ENCODE peak calls at places on chromosomes 6 and 20, in five cellular contexts. One of them, this sample, is unnamed.

GRCh38 chr6:22164236-22164635 is 132.6 kb downstream of the PRL start:
- DNase-seq in K562: no peak
- DNase-seq in SK-N-SH: no peak
- DNase-seq in A549: no peak
- DNase-seq in GM12878: no peak
- DNase-seq in this sample: no peak

GRCh38 chr6:89487864-89488263 is 54.9 kb downstream of the ANKRD6 start:
- DNase-seq in SK-N-SH: no peak
- DNase-seq in K562: no peak
- DNase-seq in GM12878: no peak
- DNase-seq in A549: no peak
- DNase-seq in this sample: no peak

GRCh38 chr6:122704086-122704485 is 75.4 kb upstream of the FABP7 start:
- DNase-seq in A549: no peak
- DNase-seq in K562: no peak
- DNase-seq in SK-N-SH: no peak
- DNase-seq in GM12878: no peak
- DNase-seq in this sample: no peak

GRCh38 chr6:159953091-159953581 is 15.7 kb upstream of the IGF2R start:
- DNase-seq in SK-N-SH: no peak
- DNase-seq in K562: no peak
- DNase-seq in A549: no peak
- DNase-seq in GM12878: no peak
- DNase-seq in this sample: no peak

GRCh38 chr6:11974089-11974488 is 38.0 kb upstream of the HIVEP1 start:
- DNase-seq in A549: no peak
- DNase-seq in SK-N-SH: no peak
- DNase-seq in K562: no peak
- DNase-seq in GM12878: no peak
- DNase-seq in this sample: no peak

GRCh38 chr6:22026160-22026678 is 270.6 kb downstream of the PRL start:
- DNase-seq in SK-N-SH: no peak
- DNase-seq in GM12878: no peak
- DNase-seq in A549: no peak
- DNase-seq in K562: no peak
- DNase-seq in this sample: no peak

GRCh38 chr20:25030649-25031026 is 27.3 kb downstream of the ACSS1 start:
- DNase-seq in GM12878: no peak
- DNase-seq in A549: no peak
- DNase-seq in K562: no peak
- DNase-seq in SK-N-SH: no peak
- DNase-seq in this sample: no peak

GRCh38 chr6:89144358-89145041 is 1.4 kb upstream of the PM20D2 start:
- DNase-seq in SK-N-SH: peak
- DNase-seq in A549: no peak
- DNase-seq in GM12878: no peak
- DNase-seq in K562: no peak
- DNase-seq in this sample: no peak

GRCh38 chr20:62025394-62025793 is 40.3 kb downstream of the TAF4 start:
- DNase-seq in A549: no peak
- DNase-seq in SK-N-SH: no peak
- DNase-seq in K562: no peak
- DNase-seq in GM12878: no peak
- DNase-seq in this sample: no peak

GRCh38 chr6:24902782-24903181 is 33.0 kb downstream of the RIPOR2 start:
- DNase-seq in A549: no peak
- DNase-seq in SK-N-SH: no peak
- DNase-seq in GM12878: no peak
- DNase-seq in K562: no peak
- DNase-seq in this sample: no peak

DNA sequence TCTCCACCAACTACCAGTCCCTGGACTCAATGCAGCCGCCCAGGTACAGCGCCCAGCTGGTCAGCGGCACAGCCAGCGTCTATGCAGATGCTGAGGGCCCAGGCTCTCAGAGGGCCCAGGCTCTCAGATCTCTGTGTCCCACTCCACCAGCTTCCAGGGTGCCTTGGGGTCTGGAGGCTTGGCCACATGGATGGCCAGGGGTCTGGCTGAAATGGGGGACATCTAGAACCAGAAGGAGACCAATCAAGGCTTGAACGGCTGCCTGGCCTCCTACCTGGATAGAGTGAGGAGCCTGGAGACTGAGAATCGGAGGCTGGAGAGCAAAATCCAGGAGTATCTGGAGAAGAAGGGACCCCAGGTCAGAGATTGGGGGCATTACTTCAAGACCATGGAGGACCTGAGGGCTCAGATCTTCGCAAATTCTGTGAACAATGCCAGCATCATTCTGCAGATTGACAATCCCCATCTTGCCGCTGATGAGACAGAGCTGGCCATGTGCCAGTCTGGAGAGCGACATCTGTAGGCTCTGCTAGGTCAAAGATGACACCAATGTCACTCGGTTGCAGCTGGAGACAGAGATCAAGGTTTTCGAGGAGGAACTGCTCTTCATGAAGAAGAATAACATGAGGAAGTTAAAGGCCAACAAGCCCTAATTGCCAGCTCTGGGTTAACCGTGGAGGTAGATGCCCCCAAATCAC is 44.1 kb upstream of the GRM4 start:
- DNase-seq in K562: no peak
- DNase-seq in A549: no peak
- DNase-seq in SK-N-SH: no peak
- DNase-seq in GM12878: no peak
- DNase-seq in this sample: peak
- TF ChIP-seq SMC3 in K562: peak
- TF ChIP-seq SMC3 in A549: no peak
- TF ChIP-seq SMC3 in SK-N-SH: no peak
- TF ChIP-seq SMC3 in GM12878: no peak
- TF ChIP-seq SMC3 in this sample: no peak

DNA sequence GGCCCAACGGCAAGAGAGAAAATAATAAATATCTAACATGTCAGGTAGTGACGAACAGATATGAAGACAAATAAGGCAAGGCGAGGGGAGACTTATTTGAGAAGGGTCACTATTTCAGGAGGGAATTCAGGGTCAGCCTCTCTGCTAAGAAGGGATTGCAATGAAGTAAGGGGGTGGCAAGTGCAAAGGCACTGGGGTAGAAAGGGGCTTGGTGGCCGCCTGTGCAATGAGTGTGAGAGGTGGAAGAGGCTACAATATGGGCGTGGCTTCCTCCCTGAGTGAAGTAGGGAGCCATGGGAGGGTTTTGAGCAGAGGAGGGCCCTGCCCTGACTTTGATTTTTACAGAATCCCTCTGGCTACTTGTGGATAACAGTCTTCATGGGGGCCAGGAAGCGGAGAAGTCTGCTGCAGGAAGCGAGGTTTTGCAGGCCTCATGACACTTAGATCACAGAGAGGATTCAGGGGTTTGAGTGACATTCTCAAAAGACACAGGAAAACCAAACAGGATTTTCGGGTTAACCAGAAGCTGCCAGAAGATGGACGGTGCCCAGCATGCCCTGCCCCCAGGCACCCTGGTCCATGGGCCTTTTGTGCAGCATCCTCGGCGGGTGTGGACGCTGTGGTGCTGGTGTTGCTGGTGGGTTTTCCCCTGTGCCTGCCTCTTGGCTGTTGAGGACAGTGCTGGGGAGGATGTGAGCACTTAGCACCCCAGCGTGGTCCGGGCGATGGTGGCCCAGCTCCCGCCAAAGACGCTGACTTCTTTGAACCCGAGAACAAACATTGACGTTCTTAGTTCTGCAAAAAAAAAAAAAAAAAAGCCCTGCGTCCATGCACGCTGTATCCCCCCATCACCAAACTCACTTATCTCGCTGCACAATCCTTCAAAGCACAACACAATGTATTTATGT is 124.2 kb upstream of the PTPN1 start:
- DNase-seq in A549: no peak
- DNase-seq in K562: peak
- DNase-seq in SK-N-SH: no peak
- DNase-seq in GM12878: no peak
- DNase-seq in this sample: no peak
- TF ChIP-seq RAD21 in A549: no peak
- TF ChIP-seq RAD21 in K562: no peak
- TF ChIP-seq RAD21 in SK-N-SH: no peak
- TF ChIP-seq RAD21 in GM12878: no peak
- TF ChIP-seq RAD21 in this sample: no peak

DNA sequence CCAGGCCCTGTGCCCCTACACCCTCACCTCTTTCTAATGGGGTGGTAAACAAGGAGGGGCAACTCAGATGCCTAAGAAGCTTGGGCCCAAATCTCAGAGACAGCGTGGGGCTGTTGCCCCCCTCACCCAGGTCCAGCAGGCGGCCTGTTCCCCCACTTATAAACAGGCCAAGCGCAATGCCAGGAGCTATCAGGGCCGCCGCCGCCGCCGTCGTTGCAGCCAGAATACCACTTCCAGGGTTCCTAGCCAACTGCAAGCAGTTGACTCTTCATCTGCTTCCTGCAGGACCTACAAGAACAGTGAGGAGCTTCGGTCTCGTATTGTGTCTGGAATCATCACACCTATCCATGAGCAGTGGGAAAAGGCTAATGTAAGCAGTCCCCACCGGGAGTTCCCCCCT is 16.4 kb downstream of the PSMF1 start:
- DNase-seq in K562: no peak
- DNase-seq in GM12878: no peak
- DNase-seq in SK-N-SH: no peak
- DNase-seq in A549: no peak
- DNase-seq in this sample: no peak
- TF ChIP-seq MAX in K562: no peak
- TF ChIP-seq MAX in GM12878: no peak
- TF ChIP-seq MAX in SK-N-SH: no peak
- TF ChIP-seq MAX in A549: no peak
- TF ChIP-seq MAX in this sample: no peak

GRCh38 chr6:1364791-1365190 is 24.6 kb upstream of the FOXF2 start:
- DNase-seq in K562: no peak
- DNase-seq in A549: no peak
- DNase-seq in SK-N-SH: no peak
- DNase-seq in GM12878: no peak
- DNase-seq in this sample: no peak

GRCh38 chr6:1365701-1366100 is 23.7 kb upstream of the FOXF2 start:
- DNase-seq in A549: no peak
- DNase-seq in K562: no peak
- DNase-seq in GM12878: no peak
- DNase-seq in SK-N-SH: no peak
- DNase-seq in this sample: no peak

GRCh38 chr6:1362643-1363042 is 26.7 kb upstream of the FOXF2 start:
- DNase-seq in GM12878: no peak
- DNase-seq in SK-N-SH: no peak
- DNase-seq in A549: no peak
- DNase-seq in K562: no peak
- DNase-seq in this sample: no peak

GRCh38 chr6:1363729-1364572 is 25.4 kb upstream of the FOXF2 start:
- DNase-seq in GM12878: no peak
- DNase-seq in A549: peak
- DNase-seq in K562: no peak
- DNase-seq in SK-N-SH: no peak
- DNase-seq in this sample: no peak

GRCh38 chr6:1363298-1363697 is 26.1 kb upstream of the FOXF2 start:
- DNase-seq in SK-N-SH: no peak
- DNase-seq in GM12878: no peak
- DNase-seq in K562: no peak
- DNase-seq in A549: no peak
- DNase-seq in this sample: no peak
- TF ChIP-seq SMC3 in SK-N-SH: no peak
- TF ChIP-seq SMC3 in GM12878: no peak
- TF ChIP-seq SMC3 in K562: no peak
- TF ChIP-seq SMC3 in A549: no peak
- TF ChIP-seq SMC3 in this sample: no peak

DNA sequence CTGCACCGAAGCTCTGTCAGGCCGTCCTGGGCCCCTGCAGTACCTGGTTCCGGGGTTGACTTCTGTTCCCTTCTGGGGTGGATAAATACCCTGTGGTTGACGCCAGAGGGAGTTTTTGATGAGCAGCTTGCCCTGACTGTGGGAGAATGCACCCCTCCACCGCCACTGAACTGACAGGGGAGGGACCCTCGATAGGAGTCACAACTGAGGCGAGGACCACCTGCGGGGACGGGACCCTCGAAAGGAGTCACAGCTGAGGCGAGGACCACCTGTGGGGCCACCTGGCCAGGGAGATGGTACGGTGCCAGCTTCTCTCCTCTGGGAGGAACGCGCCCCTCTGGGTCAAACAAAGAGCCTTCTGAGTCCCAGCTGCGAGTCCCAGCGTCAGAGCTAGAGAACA is 100.1 kb upstream of the FRMD1 start:
- DNase-seq in GM12878: no peak
- DNase-seq in A549: no peak
- DNase-seq in K562: no peak
- DNase-seq in SK-N-SH: no peak
- DNase-seq in this sample: no peak
- TF ChIP-seq RAD21 in GM12878: no peak
- TF ChIP-seq RAD21 in A549: no peak
- TF ChIP-seq RAD21 in K562: no peak
- TF ChIP-seq RAD21 in SK-N-SH: no peak
- TF ChIP-seq RAD21 in this sample: no peak

This sample was measured in HepG2.